ENCODE peak calls at places on chromosomes 4 and X, in six cellular contexts. T is SK-N-SH, M is HepG2, S is K562, E is GM12878, R is HL-60. V is an unnamed sample.

GRCh38 chrX:480861-481417 is 94.2 kb upstream of the PPP2R3B start:
- DNase-seq in T (no peak), E (no peak), S (no peak), R (no peak), M (no peak), V (no peak)

GRCh38 chr4:138037716-138038115 is 204.4 kb downstream of the SLC7A11 start:
- DNase-seq in E (no peak), M (no peak), R (no peak), S (no peak), T (no peak), V (no peak)

GRCh38 chr4:76548704-76549103 is 113.7 kb downstream of the SHROOM3 start:
- DNase-seq in T (no peak), S (no peak), R (no peak), E (no peak), M (no peak), V (no peak)

GRCh38 chrX:65671286-65671685 is 3.8 kb downstream of the MSN start:
- DNase-seq in E (no peak), R (no peak), M (no peak), S (no peak), T (no peak), V (no peak)

GRCh38 chr4:17094811-17095210 is 196.4 kb upstream of the LDB2 start:
- DNase-seq in S (no peak), M (no peak), E (no peak), R (no peak), T (no peak), V (no peak)

GRCh38 chr4:181525641-181526040 is 717.6 kb upstream of the TENM3 start:
- DNase-seq in T (no peak), S (no peak), M (no peak), E (no peak), R (no peak), V (no peak)

GRCh38 chr4:128847074-128847724 is 37.7 kb downstream of the JADE1 start:
- DNase-seq in R (peak), S (no peak), E (no peak), T (no peak), M (no peak), V (no peak)

GRCh38 chrX:51614353-51614752 is 4.4 kb downstream of the CENPVL3 start:
- DNase-seq in E (no peak), S (peak), M (peak), T (peak), R (no peak), V (peak)

GRCh38 chrX:48695925-48696300 is 621 bp upstream of the SUV39H1 start:
- DNase-seq in M (no peak), E (no peak), R (no peak), S (no peak), T (peak), V (no peak)

GRCh38 chr4:141309864-141310263 is 89.2 kb downstream of the ZNF330 start:
- DNase-seq in T (no peak), E (peak), R (no peak), S (no peak), M (no peak), V (no peak)

GRCh38 chrX:107935664-107936433 is 46.3 kb downstream of the TEX13B start:
- DNase-seq in S (no peak), R (no peak), E (no peak), M (no peak), T (no peak), V (no peak)

GRCh38 chr4:7391637-7392437 is 42.9 kb downstream of the PSAPL1 start:
- DNase-seq in S (no peak), M (no peak), R (no peak), E (no peak), T (peak), V (no peak)
- TF ChIP-seq GABPA in S (no peak), M (no peak), R (no peak), E (no peak), T (no peak), V (no peak)

GRCh38 chr4:18844726-18845125 is 823.2 kb upstream of the LCORL start:
- DNase-seq in R (no peak), S (no peak), M (no peak), T (no peak), E (no peak), V (no peak)

GRCh38 chr4:18842431-18842830 is 820.9 kb upstream of the LCORL start:
- DNase-seq in E (no peak), T (no peak), R (no peak), S (no peak), M (no peak), V (no peak)

GRCh38 chr4:18847276-18847890 is 825.8 kb upstream of the LCORL start:
- DNase-seq in S (no peak), T (no peak), R (no peak), M (no peak), E (no peak), V (no peak)

GRCh38 chr4:18850763-18851331 is 829.3 kb upstream of the LCORL start:
- DNase-seq in T (peak), R (no peak), S (no peak), E (no peak), M (no peak), V (no peak)

GRCh38 chr4:18846313-18846712 is 824.8 kb upstream of the LCORL start:
- DNase-seq in E (no peak), R (no peak), T (no peak), S (no peak), M (no peak), V (no peak)
- TF ChIP-seq GABPA in E (no peak), R (no peak), T (no peak), S (no peak), M (no peak), V (no peak)

DNA sequence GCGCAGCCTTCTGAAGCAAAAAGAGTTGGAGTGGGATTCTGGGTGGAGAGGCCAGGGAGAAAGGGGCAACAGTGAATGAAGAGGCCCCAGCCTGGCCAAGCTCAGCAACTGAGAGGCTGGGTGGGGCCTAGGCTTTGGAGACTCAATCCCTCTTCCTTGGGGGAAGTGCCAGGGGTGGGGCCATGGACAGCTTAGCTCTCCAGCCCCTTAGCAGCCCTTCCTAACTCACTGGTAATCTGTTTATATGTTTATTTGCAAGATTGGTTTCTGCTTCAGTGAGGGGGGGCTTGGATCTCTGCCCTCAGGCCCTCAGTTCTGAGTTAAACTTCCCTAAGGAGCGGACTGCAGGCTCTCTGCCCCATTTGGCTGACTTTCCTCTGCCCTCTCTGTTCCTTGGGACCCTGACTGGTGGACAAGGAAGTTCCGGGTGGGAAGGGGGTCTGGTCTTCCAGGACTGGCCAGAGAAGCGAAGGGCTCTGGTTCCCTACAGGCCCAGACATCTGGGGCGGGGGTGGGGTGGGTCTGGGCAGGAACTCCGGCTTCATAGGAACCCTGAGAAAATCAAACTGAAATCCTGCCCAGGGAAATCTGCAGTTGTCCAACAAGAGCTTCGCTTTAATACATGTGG is 51.4 kb downstream of the NALF2 start:
- DNase-seq in M (no peak), T (no peak), E (no peak), R (no peak), S (no peak), V (no peak)
- TF ChIP-seq GABPA in M (no peak), T (no peak), E (no peak), R (no peak), S (no peak), V (no peak)

DNA sequence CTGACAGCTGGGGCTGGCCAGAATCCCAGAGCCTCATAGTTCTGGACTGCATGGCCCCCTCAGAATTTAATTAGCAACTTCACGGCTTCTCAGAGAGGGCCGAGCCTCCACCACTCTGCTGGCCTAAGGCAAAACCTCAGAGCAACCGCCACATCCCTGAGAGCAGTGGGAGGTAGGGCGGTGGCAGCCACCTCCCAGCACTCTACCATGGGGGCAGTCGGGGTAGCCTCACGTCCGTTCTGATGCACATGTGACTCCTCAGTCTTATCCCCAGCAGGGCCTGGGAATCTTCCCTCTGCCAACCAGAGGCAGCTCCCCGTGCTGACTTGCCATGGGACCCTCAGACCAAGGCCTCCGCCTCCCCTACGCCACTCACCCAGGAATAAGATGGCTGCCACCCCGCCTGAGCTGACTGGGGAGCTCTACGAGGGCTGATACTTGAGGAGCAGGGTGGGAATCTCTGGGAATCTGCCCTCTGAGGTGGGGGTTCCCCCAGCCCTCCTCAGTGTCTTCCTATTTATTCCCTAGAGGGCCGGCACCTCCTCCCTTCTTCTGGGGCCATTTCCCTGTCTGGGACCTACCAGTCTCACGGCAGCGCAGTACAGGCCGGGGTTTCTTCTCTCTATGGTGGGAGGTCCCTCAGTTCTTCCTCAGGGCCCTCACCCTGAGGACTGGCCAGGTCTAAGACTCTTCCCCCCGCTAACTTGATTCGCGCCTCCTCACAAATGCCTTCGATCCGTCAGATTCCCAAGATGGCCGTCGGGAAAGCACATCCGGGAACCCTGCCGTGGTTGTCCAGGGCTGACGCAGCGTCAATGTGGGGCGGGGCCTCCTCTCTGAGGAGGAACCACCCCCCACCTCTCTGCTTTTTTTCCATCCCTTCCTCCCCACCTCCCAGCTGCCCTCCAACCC is at the start of gene MAGEC2:
- DNase-seq in R (no peak), M (no peak), T (no peak), S (peak), E (no peak), V (no peak)
- TF ChIP-seq GABPA in R (no peak), M (no peak), T (no peak), S (peak), E (no peak), V (no peak)

V was measured in H1.